ENCODE peak calls at places on chromosomes 16 and 17, in four cellular contexts. One of them, this sample, is unnamed.

GRCh38 chr16:1341495-1342388 is 8.3 kb downstream of the BAIAP3 start:
- DNase-seq in GM23248: no peak
- DNase-seq in left lung: no peak
- DNase-seq in stomach: no peak
- DNase-seq in this sample: no peak

GRCh38 chr16:59632266-59632855 is 898.2 kb upstream of the GOT2 start:
- DNase-seq in GM23248: peak
- DNase-seq in left lung: no peak
- DNase-seq in stomach: no peak
- DNase-seq in this sample: no peak

GRCh38 chr17:49337900-49338299 is 24.1 kb downstream of the ZNF652 start:
- DNase-seq in GM23248: peak
- DNase-seq in left lung: no peak
- DNase-seq in stomach: no peak
- DNase-seq in this sample: no peak

GRCh38 chr17:32265192-32265895 is at the start of gene RHBDL3:
- DNase-seq in GM23248: peak
- DNase-seq in left lung: no peak
- DNase-seq in stomach: peak
- DNase-seq in this sample: no peak

GRCh38 chr16:1871974-1872635 is at the start of gene MEIOB:
- DNase-seq in GM23248: peak
- DNase-seq in left lung: no peak
- DNase-seq in stomach: no peak
- DNase-seq in this sample: peak

GRCh38 chr16:82187829-82188228 is 17.8 kb upstream of the MPHOSPH6 start:
- DNase-seq in GM23248: no peak
- DNase-seq in left lung: no peak
- DNase-seq in stomach: no peak
- DNase-seq in this sample: no peak

GRCh38 chr17:27362503-27362902 is 68.6 kb downstream of the WSB1 start:
- DNase-seq in GM23248: no peak
- DNase-seq in left lung: no peak
- DNase-seq in stomach: no peak
- DNase-seq in this sample: no peak

GRCh38 chr17:82237083-82237745 is 8.4 kb downstream of the SLC16A3 start:
- DNase-seq in GM23248: no peak
- DNase-seq in left lung: no peak
- DNase-seq in stomach: no peak
- DNase-seq in this sample: no peak

GRCh38 chr17:45641541-45641940 is 142.6 kb upstream of the CRHR1 start:
- DNase-seq in GM23248: no peak
- DNase-seq in left lung: no peak
- DNase-seq in stomach: no peak
- DNase-seq in this sample: no peak

GRCh38 chr16:1494129-1494640 is 1.0 kb downstream of the TELO2 start:
- DNase-seq in GM23248: peak
- DNase-seq in left lung: no peak
- DNase-seq in stomach: peak
- DNase-seq in this sample: peak

GRCh38 chr16:53486230-53486629 is 16.8 kb downstream of the AKTIP start:
- DNase-seq in GM23248: no peak
- DNase-seq in left lung: no peak
- DNase-seq in stomach: no peak
- DNase-seq in this sample: no peak

GRCh38 chr17:65287040-65287439 is 149.9 kb downstream of the RGS9 start:
- DNase-seq in GM23248: peak
- DNase-seq in left lung: no peak
- DNase-seq in stomach: no peak
- DNase-seq in this sample: no peak

GRCh38 chr16:78893340-78893739 is 707.2 kb downstream of the MAF start:
- DNase-seq in GM23248: no peak
- DNase-seq in left lung: no peak
- DNase-seq in stomach: no peak
- DNase-seq in this sample: no peak

GRCh38 chr16:87733190-87733589 is 32.6 kb downstream of the KLHDC4 start:
- DNase-seq in GM23248: no peak
- DNase-seq in left lung: no peak
- DNase-seq in stomach: no peak
- DNase-seq in this sample: no peak

GRCh38 chr17:79138826-79139225 is 64.2 kb downstream of the ENGASE start:
- DNase-seq in GM23248: no peak
- DNase-seq in left lung: no peak
- DNase-seq in stomach: no peak
- DNase-seq in this sample: no peak

GRCh38 chr17:60862482-60862881 is 184.8 kb downstream of the BCAS3 start:
- DNase-seq in GM23248: no peak
- DNase-seq in left lung: no peak
- DNase-seq in stomach: no peak
- DNase-seq in this sample: no peak

GRCh38 chr17:68512967-68513474 is 791 bp downstream of the PRKAR1A start:
- DNase-seq in GM23248: peak
- DNase-seq in left lung: no peak
- DNase-seq in stomach: no peak
- DNase-seq in this sample: no peak

GRCh38 chr17:62778990-62779681 is 29.0 kb downstream of the MARCHF10 start:
- DNase-seq in GM23248: peak
- DNase-seq in left lung: peak
- DNase-seq in stomach: peak
- DNase-seq in this sample: peak

GRCh38 chr17:77769215-77769614 is 189.3 kb upstream of the TNRC6C start:
- DNase-seq in GM23248: peak
- DNase-seq in left lung: no peak
- DNase-seq in stomach: no peak
- DNase-seq in this sample: no peak

GRCh38 chr16:22126037-22126558 is 33.8 kb downstream of the VWA3A start:
- DNase-seq in GM23248: no peak
- DNase-seq in left lung: no peak
- DNase-seq in stomach: no peak
- DNase-seq in this sample: no peak

GRCh38 chr17:82098939-82099765 is 1.1 kb upstream of the FASN start:
- DNase-seq in GM23248: no peak
- DNase-seq in left lung: no peak
- DNase-seq in stomach: no peak
- DNase-seq in this sample: no peak

GRCh38 chr16:88824256-88825077 is 12.7 kb upstream of the APRT start:
- DNase-seq in GM23248: no peak
- DNase-seq in left lung: no peak
- DNase-seq in stomach: no peak
- DNase-seq in this sample: no peak

GRCh38 chr16:6684076-6684673 is 648.5 kb upstream of the RBFOX1 start:
- DNase-seq in GM23248: peak
- DNase-seq in left lung: no peak
- DNase-seq in stomach: no peak
- DNase-seq in this sample: no peak

GRCh38 chr17:59327891-59328290 is 3.6 kb upstream of the YPEL2 start:
- DNase-seq in GM23248: no peak
- DNase-seq in left lung: no peak
- DNase-seq in stomach: no peak
- DNase-seq in this sample: no peak

GRCh38 chr17:55433629-55434422 is 12.2 kb upstream of the MMD start:
- DNase-seq in GM23248: peak
- DNase-seq in left lung: no peak
- DNase-seq in stomach: peak
- DNase-seq in this sample: no peak

GRCh38 chr16:1047123-1047522 is 25.4 kb upstream of the SSTR5 start:
- DNase-seq in GM23248: no peak
- DNase-seq in left lung: no peak
- DNase-seq in stomach: no peak
- DNase-seq in this sample: no peak

GRCh38 chr16:4689091-4689671 is 4.2 kb upstream of the NUDT16L1 start:
- DNase-seq in GM23248: no peak
- DNase-seq in left lung: no peak
- DNase-seq in stomach: no peak
- DNase-seq in this sample: no peak

GRCh38 chr17:81339180-81339501 is 44.0 kb upstream of the SLC38A10 start:
- DNase-seq in GM23248: no peak
- DNase-seq in left lung: no peak
- DNase-seq in stomach: no peak
- DNase-seq in this sample: no peak

GRCh38 chr16:3696425-3697218 is 20.7 kb downstream of the TRAP1 start:
- DNase-seq in GM23248: peak
- DNase-seq in left lung: no peak
- DNase-seq in stomach: peak
- DNase-seq in this sample: no peak

GRCh38 chr17:69870751-69871199 is 204.2 kb upstream of the KCNJ16 start:
- DNase-seq in GM23248: peak
- DNase-seq in left lung: no peak
- DNase-seq in stomach: no peak
- DNase-seq in this sample: no peak

GRCh38 chr17:49456172-49456965 is 38.7 kb upstream of the NGFR start:
- DNase-seq in GM23248: peak
- DNase-seq in left lung: peak
- DNase-seq in stomach: no peak
- DNase-seq in this sample: no peak

GRCh38 chr17:79975498-79976134 is 60.1 kb downstream of the TBC1D16 start:
- DNase-seq in GM23248: no peak
- DNase-seq in left lung: no peak
- DNase-seq in stomach: no peak
- DNase-seq in this sample: peak

GRCh38 chr17:413706-414440 is 61.3 kb upstream of the RPH3AL start:
- DNase-seq in GM23248: no peak
- DNase-seq in left lung: no peak
- DNase-seq in stomach: no peak
- DNase-seq in this sample: no peak

GRCh38 chr16:9522589-9522988 is 431.1 kb downstream of the HAPSTR1 start:
- DNase-seq in GM23248: no peak
- DNase-seq in left lung: no peak
- DNase-seq in stomach: no peak
- DNase-seq in this sample: no peak
- H3K4me3 ChIP-seq in GM23248: no peak
- H3K4me3 ChIP-seq in left lung: no peak
- H3K4me3 ChIP-seq in stomach: no peak
- H3K4me3 ChIP-seq in this sample: no peak

GRCh38 chr17:2635675-2636074 is 42.2 kb downstream of the PAFAH1B1 start:
- DNase-seq in GM23248: no peak
- DNase-seq in left lung: no peak
- DNase-seq in stomach: no peak
- DNase-seq in this sample: no peak
- H3K4me3 ChIP-seq in GM23248: no peak
- H3K4me3 ChIP-seq in left lung: no peak
- H3K4me3 ChIP-seq in stomach: no peak
- H3K4me3 ChIP-seq in this sample: no peak

GRCh38 chr16:50522324-50522723 is 25.9 kb upstream of the NKD1 start:
- DNase-seq in GM23248: no peak
- DNase-seq in left lung: no peak
- DNase-seq in stomach: no peak
- DNase-seq in this sample: no peak
- H3K4me3 ChIP-seq in GM23248: no peak
- H3K4me3 ChIP-seq in left lung: no peak
- H3K4me3 ChIP-seq in stomach: no peak
- H3K4me3 ChIP-seq in this sample: no peak

GRCh38 chr17:20073056-20073979 is 64.2 kb downstream of the SPECC1 start:
- DNase-seq in GM23248: no peak
- DNase-seq in left lung: peak
- DNase-seq in stomach: peak
- DNase-seq in this sample: no peak
- H3K4me3 ChIP-seq in GM23248: no peak
- H3K4me3 ChIP-seq in left lung: no peak
- H3K4me3 ChIP-seq in stomach: peak
- H3K4me3 ChIP-seq in this sample: peak

DNA sequence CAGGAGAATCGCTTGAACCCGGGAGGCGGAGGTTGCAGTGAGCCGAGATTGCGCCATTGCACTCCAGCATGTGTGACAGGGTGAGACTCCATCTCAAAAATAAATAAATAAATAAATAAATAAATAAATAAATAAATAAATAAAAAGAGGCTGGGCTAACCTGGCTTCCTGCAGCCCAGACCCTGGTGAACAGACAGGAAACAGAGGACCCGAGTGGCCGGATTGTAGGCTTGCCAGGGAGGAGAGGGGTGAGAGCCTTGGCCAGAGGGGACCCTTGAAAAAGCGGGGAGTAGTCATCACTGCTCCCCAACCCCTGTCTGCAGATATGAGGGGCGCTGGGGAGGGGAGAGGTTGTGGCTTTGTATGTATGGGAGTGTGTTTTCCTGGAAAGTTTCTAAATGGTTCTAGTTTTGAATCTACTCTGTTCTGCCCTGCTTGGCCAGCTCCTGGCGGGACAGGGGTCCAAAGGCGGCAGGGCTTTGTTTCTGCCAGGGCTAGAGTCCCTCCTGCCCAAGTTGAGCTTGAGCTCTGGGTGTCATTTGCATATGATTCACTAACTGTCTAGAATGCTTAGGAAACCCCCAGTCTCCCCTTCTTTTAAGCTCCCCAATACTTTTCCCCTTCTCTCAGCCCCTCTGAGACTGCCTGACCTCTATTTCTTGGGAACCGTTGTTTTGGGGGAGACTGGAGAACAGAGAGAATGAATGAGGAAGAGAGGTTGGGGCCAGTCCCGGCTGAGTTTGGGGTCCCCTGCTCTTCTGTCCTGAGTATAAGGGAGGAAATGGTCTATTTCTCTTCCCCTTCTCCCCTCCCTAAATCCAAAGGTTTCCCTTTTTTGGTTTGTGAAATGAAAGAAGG is 16.4 kb downstream of the RARA start:
- DNase-seq in GM23248: no peak
- DNase-seq in left lung: no peak
- DNase-seq in stomach: no peak
- DNase-seq in this sample: no peak
- H3K4me3 ChIP-seq in GM23248: no peak
- H3K4me3 ChIP-seq in left lung: no peak
- H3K4me3 ChIP-seq in stomach: no peak
- H3K4me3 ChIP-seq in this sample: no peak